ENCODE peak calls at places on chromosomes 2 and 18, in six cellular contexts. One of them, this sample, is unnamed.

GRCh38 chr18:46169464-46169941 is 65.3 kb downstream of the HAUS1 start:
- DNase-seq in tibial artery: no peak
- DNase-seq in CD8-positive, alpha-beta T cell: no peak
- DNase-seq in left ventricle myocardium inferior: no peak
- DNase-seq in cardiac muscle cell: no peak
- DNase-seq in mammary epithelial cell: peak; percentile 73
- DNase-seq in this sample: peak; percentile 78

GRCh38 chr2:108316194-108316880 is 27.6 kb downstream of the SULT1C2 start:
- DNase-seq in cardiac muscle cell: peak; percentile 3
- DNase-seq in tibial artery: no peak
- DNase-seq in mammary epithelial cell: no peak
- DNase-seq in CD8-positive, alpha-beta T cell: no peak
- DNase-seq in left ventricle myocardium inferior: no peak
- DNase-seq in this sample: no peak

GRCh38 chr2:140893685-140894084 is 1237.1 kb downstream of the LRP1B start:
- DNase-seq in tibial artery: no peak
- DNase-seq in cardiac muscle cell: no peak
- DNase-seq in mammary epithelial cell: peak; percentile 86
- DNase-seq in left ventricle myocardium inferior: no peak
- DNase-seq in CD8-positive, alpha-beta T cell: no peak
- DNase-seq in this sample: peak; percentile 60

GRCh38 chr2:197915548-197916265 is 111.3 kb downstream of the PLCL1 start:
- DNase-seq in cardiac muscle cell: peak; percentile 72
- DNase-seq in mammary epithelial cell: no peak
- DNase-seq in tibial artery: no peak
- DNase-seq in left ventricle myocardium inferior: no peak
- DNase-seq in CD8-positive, alpha-beta T cell: no peak
- DNase-seq in this sample: peak; percentile 34

GRCh38 chr2:232890896-232891601 is 21.0 kb downstream of the SNORC start:
- DNase-seq in cardiac muscle cell: peak; percentile 69
- DNase-seq in CD8-positive, alpha-beta T cell: no peak
- DNase-seq in left ventricle myocardium inferior: peak; percentile 12
- DNase-seq in mammary epithelial cell: peak; percentile 82
- DNase-seq in tibial artery: peak; percentile 60
- DNase-seq in this sample: no peak

GRCh38 chr2:235638541-235639192 is 144.8 kb downstream of the AGAP1 start:
- DNase-seq in mammary epithelial cell: no peak
- DNase-seq in CD8-positive, alpha-beta T cell: no peak
- DNase-seq in cardiac muscle cell: no peak
- DNase-seq in tibial artery: no peak
- DNase-seq in left ventricle myocardium inferior: no peak
- DNase-seq in this sample: no peak

GRCh38 chr2:67616749-67617148 is 219.6 kb downstream of the ETAA1 start:
- DNase-seq in tibial artery: no peak
- DNase-seq in CD8-positive, alpha-beta T cell: no peak
- DNase-seq in left ventricle myocardium inferior: peak; percentile 16
- DNase-seq in cardiac muscle cell: no peak
- DNase-seq in mammary epithelial cell: no peak
- DNase-seq in this sample: peak; percentile 13

GRCh38 chr18:9757851-9758587 is 49.9 kb downstream of the RAB31 start:
- DNase-seq in CD8-positive, alpha-beta T cell: no peak
- DNase-seq in cardiac muscle cell: no peak
- DNase-seq in left ventricle myocardium inferior: no peak
- DNase-seq in mammary epithelial cell: peak; percentile 22
- DNase-seq in tibial artery: no peak
- DNase-seq in this sample: peak; percentile 69

GRCh38 chr2:226934546-226935243 is 98.8 kb downstream of the RHBDD1 start:
- DNase-seq in cardiac muscle cell: no peak
- DNase-seq in tibial artery: no peak
- DNase-seq in left ventricle myocardium inferior: no peak
- DNase-seq in CD8-positive, alpha-beta T cell: no peak
- DNase-seq in mammary epithelial cell: no peak
- DNase-seq in this sample: no peak

GRCh38 chr2:75558786-75559428 is 1.8 kb downstream of the EVA1A start:
- DNase-seq in tibial artery: no peak
- DNase-seq in left ventricle myocardium inferior: no peak
- DNase-seq in CD8-positive, alpha-beta T cell: no peak
- DNase-seq in mammary epithelial cell: no peak
- DNase-seq in cardiac muscle cell: no peak
- DNase-seq in this sample: peak; percentile 39

GRCh38 chr2:73253400-73253799 is 19.3 kb downstream of the CCT7 start:
- DNase-seq in cardiac muscle cell: no peak
- DNase-seq in mammary epithelial cell: no peak
- DNase-seq in left ventricle myocardium inferior: no peak
- DNase-seq in CD8-positive, alpha-beta T cell: no peak
- DNase-seq in tibial artery: no peak
- DNase-seq in this sample: no peak

GRCh38 chr2:236341066-236341465 is 76.9 kb upstream of the ASB18 start:
- DNase-seq in tibial artery: no peak
- DNase-seq in CD8-positive, alpha-beta T cell: no peak
- DNase-seq in left ventricle myocardium inferior: no peak
- DNase-seq in mammary epithelial cell: no peak
- DNase-seq in cardiac muscle cell: no peak
- DNase-seq in this sample: no peak

GRCh38 chr2:45892236-45892701 is 240.8 kb downstream of the PRKCE start:
- DNase-seq in left ventricle myocardium inferior: no peak
- DNase-seq in cardiac muscle cell: peak; percentile 83
- DNase-seq in mammary epithelial cell: no peak
- DNase-seq in CD8-positive, alpha-beta T cell: no peak
- DNase-seq in tibial artery: no peak
- DNase-seq in this sample: no peak

GRCh38 chr2:230052299-230052698 is 16.4 kb downstream of the SLC16A14 start:
- DNase-seq in left ventricle myocardium inferior: no peak
- DNase-seq in mammary epithelial cell: no peak
- DNase-seq in tibial artery: no peak
- DNase-seq in cardiac muscle cell: no peak
- DNase-seq in CD8-positive, alpha-beta T cell: no peak
- DNase-seq in this sample: peak; percentile 5

GRCh38 chr2:191061381-191061982 is 47.5 kb upstream of the STAT1 start:
- DNase-seq in cardiac muscle cell: no peak
- DNase-seq in left ventricle myocardium inferior: no peak
- DNase-seq in tibial artery: no peak
- DNase-seq in CD8-positive, alpha-beta T cell: peak; percentile 29
- DNase-seq in mammary epithelial cell: no peak
- DNase-seq in this sample: no peak

GRCh38 chr2:233331536-233331935 is 22.8 kb upstream of the DGKD start:
- DNase-seq in tibial artery: peak; percentile 81
- DNase-seq in mammary epithelial cell: no peak
- DNase-seq in CD8-positive, alpha-beta T cell: peak; percentile 77
- DNase-seq in cardiac muscle cell: no peak
- DNase-seq in left ventricle myocardium inferior: peak; percentile 55
- DNase-seq in this sample: no peak

GRCh38 chr2:148240838-148241237 is 219.9 kb downstream of the MBD5 start:
- DNase-seq in cardiac muscle cell: no peak
- DNase-seq in CD8-positive, alpha-beta T cell: no peak
- DNase-seq in mammary epithelial cell: no peak
- DNase-seq in left ventricle myocardium inferior: no peak
- DNase-seq in tibial artery: no peak
- DNase-seq in this sample: no peak

GRCh38 chr2:85523906-85524566 is 14.9 kb upstream of the MAT2A start:
- DNase-seq in tibial artery: no peak
- DNase-seq in cardiac muscle cell: peak; percentile 57
- DNase-seq in mammary epithelial cell: no peak
- DNase-seq in CD8-positive, alpha-beta T cell: no peak
- DNase-seq in left ventricle myocardium inferior: no peak
- DNase-seq in this sample: peak; percentile 7

GRCh38 chr2:96839288-96839874 is 4.4 kb downstream of the ANKRD23 start:
- DNase-seq in mammary epithelial cell: peak; percentile 9
- DNase-seq in CD8-positive, alpha-beta T cell: peak; percentile 84
- DNase-seq in cardiac muscle cell: no peak
- DNase-seq in tibial artery: no peak
- DNase-seq in left ventricle myocardium inferior: peak; percentile 57
- DNase-seq in this sample: no peak

GRCh38 chr18:30927517-30928075 is 114.9 kb downstream of the DSC3 start:
- DNase-seq in tibial artery: no peak
- DNase-seq in mammary epithelial cell: no peak
- DNase-seq in left ventricle myocardium inferior: no peak
- DNase-seq in CD8-positive, alpha-beta T cell: no peak
- DNase-seq in cardiac muscle cell: no peak
- DNase-seq in this sample: no peak

GRCh38 chr2:114108819-114109416 is 219.0 kb downstream of the ACTR3 start:
- DNase-seq in mammary epithelial cell: no peak
- DNase-seq in left ventricle myocardium inferior: no peak
- DNase-seq in CD8-positive, alpha-beta T cell: no peak
- DNase-seq in tibial artery: no peak
- DNase-seq in cardiac muscle cell: peak; percentile 52
- DNase-seq in this sample: no peak

GRCh38 chr2:186841940-186842339 is 7.0 kb downstream of the ZSWIM2 start:
- DNase-seq in left ventricle myocardium inferior: no peak
- DNase-seq in tibial artery: no peak
- DNase-seq in CD8-positive, alpha-beta T cell: no peak
- DNase-seq in mammary epithelial cell: no peak
- DNase-seq in cardiac muscle cell: no peak
- DNase-seq in this sample: no peak

GRCh38 chr18:22420649-22421048 is 2.9 kb upstream of the CTAGE1 start:
- DNase-seq in cardiac muscle cell: no peak
- DNase-seq in left ventricle myocardium inferior: no peak
- DNase-seq in mammary epithelial cell: no peak
- DNase-seq in CD8-positive, alpha-beta T cell: no peak
- DNase-seq in tibial artery: no peak
- DNase-seq in this sample: no peak

GRCh38 chr2:100484390-100484789 is 14.1 kb downstream of the NMS start:
- DNase-seq in cardiac muscle cell: no peak
- DNase-seq in tibial artery: no peak
- DNase-seq in left ventricle myocardium inferior: no peak
- DNase-seq in mammary epithelial cell: no peak
- DNase-seq in CD8-positive, alpha-beta T cell: no peak
- DNase-seq in this sample: no peak

GRCh38 chr2:100483892-100484291 is 13.6 kb downstream of the NMS start:
- DNase-seq in cardiac muscle cell: no peak
- DNase-seq in left ventricle myocardium inferior: no peak
- DNase-seq in CD8-positive, alpha-beta T cell: no peak
- DNase-seq in tibial artery: no peak
- DNase-seq in mammary epithelial cell: no peak
- DNase-seq in this sample: no peak

DNA sequence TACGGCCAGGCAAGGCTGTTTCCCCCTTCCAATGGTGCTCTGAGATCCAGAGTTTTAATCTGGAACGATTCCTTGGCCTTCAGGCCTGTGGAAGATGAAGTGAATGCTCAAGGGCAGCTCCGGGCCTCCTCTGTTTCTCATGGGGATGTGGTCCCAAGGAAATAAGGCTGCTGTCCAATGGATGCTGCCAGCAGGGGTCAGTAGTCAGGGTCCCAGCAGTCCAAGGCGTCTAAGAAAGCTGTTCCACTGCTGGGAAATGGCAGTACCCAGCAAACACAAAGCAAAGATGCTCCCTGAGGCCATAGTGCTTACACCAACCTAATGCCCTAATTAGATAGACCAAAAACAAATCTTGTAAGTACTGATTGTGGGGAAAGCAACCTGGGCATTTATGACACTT is 12.5 kb downstream of the NMS start:
- DNase-seq in left ventricle myocardium inferior: no peak
- DNase-seq in mammary epithelial cell: no peak
- DNase-seq in tibial artery: no peak
- DNase-seq in CD8-positive, alpha-beta T cell: no peak
- DNase-seq in cardiac muscle cell: no peak
- DNase-seq in this sample: peak; percentile 5
- TF ChIP-seq CTCF in left ventricle myocardium inferior: no peak
- TF ChIP-seq CTCF in mammary epithelial cell: no peak
- TF ChIP-seq CTCF in tibial artery: no peak
- TF ChIP-seq CTCF in CD8-positive, alpha-beta T cell: no peak
- TF ChIP-seq CTCF in cardiac muscle cell: peak; percentile 9
- TF ChIP-seq CTCF in this sample: peak; percentile 46

GRCh38 chr2:36480028-36480427 is 117.9 kb downstream of the FEZ2 start:
- DNase-seq in left ventricle myocardium inferior: no peak
- DNase-seq in tibial artery: no peak
- DNase-seq in mammary epithelial cell: no peak
- DNase-seq in cardiac muscle cell: no peak
- DNase-seq in CD8-positive, alpha-beta T cell: no peak
- DNase-seq in this sample: no peak
- H3K4me3 ChIP-seq in left ventricle myocardium inferior: no peak overlapping the region
- H3K4me3 ChIP-seq in tibial artery: no peak overlapping the region
- H3K4me3 ChIP-seq in mammary epithelial cell: no peak overlapping the region
- H3K4me3 ChIP-seq in cardiac muscle cell: no peak overlapping the region
- H3K4me3 ChIP-seq in CD8-positive, alpha-beta T cell: no peak overlapping the region
- H3K4me3 ChIP-seq in this sample: no peak overlapping the region

DNA sequence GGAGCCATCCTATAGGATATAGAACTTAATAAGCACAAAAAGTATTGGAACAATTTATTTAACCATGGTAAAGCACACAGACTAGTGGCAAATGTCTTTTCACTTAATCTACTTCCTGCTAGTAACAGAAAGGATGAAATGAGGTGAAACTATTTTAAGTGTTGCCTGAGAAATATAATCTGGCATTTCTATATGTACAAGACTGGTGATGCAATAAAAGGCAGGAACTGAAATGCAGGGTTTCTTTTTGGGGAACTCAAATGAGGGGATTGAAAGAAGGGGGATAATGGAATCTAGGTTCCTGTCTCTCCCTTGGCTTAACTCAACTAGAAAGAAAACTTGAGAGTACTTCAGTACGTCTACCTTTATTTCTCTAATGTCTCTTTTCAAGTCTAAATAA is 122.3 kb downstream of the MEMO1 start:
- DNase-seq in CD8-positive, alpha-beta T cell: no peak
- DNase-seq in tibial artery: no peak
- DNase-seq in mammary epithelial cell: no peak
- DNase-seq in cardiac muscle cell: no peak
- DNase-seq in left ventricle myocardium inferior: no peak
- DNase-seq in this sample: no peak
- H3K27ac ChIP-seq in CD8-positive, alpha-beta T cell: no peak overlapping the region
- H3K27ac ChIP-seq in tibial artery: no peak overlapping the region
- H3K27ac ChIP-seq in mammary epithelial cell: no peak overlapping the region
- H3K27ac ChIP-seq in cardiac muscle cell: no peak overlapping the region
- H3K27ac ChIP-seq in left ventricle myocardium inferior: no peak overlapping the region
- H3K27ac ChIP-seq in this sample: no peak overlapping the region

GRCh38 chr2:6447209-6447608 is 418.5 kb downstream of the CMPK2 start:
- DNase-seq in cardiac muscle cell: peak; percentile 11
- DNase-seq in tibial artery: no peak
- DNase-seq in CD8-positive, alpha-beta T cell: no peak
- DNase-seq in mammary epithelial cell: no peak
- DNase-seq in left ventricle myocardium inferior: no peak
- DNase-seq in this sample: no peak

GRCh38 chr2:6454286-6454990 is 411.3 kb downstream of the CMPK2 start:
- DNase-seq in left ventricle myocardium inferior: no peak
- DNase-seq in mammary epithelial cell: no peak
- DNase-seq in tibial artery: no peak
- DNase-seq in cardiac muscle cell: no peak
- DNase-seq in CD8-positive, alpha-beta T cell: no peak
- DNase-seq in this sample: no peak

DNA sequence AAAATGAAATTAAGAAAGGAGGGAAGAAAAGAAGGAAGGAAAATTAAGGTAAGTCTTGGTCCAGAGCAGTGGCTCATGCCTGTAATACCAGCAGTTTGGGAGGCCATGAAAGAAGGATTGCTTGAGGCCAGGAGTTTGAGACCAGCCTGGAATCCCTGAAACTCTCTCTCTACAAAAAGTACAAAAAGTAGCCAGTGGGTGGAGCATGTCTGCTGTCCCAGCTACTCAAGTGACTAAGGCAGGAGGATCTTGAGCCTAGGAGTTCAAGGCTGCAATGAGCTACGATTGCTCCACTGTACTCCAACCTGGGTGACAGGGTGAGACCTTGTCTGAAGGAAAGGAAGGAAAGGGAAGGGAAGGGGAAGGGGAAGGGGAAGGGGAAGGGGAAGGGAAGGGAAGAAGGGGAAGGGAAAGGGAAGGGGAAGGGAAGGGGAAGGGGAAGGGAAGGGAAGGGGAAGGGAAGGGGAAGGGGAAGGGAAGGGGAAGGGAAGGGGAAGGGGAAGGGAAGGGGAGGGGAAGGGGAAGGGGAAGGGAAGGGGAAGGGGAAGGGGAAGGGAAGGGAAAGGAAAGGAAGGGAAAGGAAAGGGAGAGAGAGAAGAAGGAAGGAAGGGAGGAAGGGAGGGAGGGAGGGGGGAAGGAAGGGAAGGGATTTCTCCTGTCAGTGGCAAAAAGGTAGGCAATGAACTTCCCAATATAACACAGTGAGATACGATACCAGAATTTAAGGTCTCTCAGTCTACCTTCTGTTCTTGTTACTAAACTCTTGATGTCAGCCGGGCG is 412.8 kb downstream of the CMPK2 start:
- DNase-seq in mammary epithelial cell: no peak
- DNase-seq in cardiac muscle cell: no peak
- DNase-seq in left ventricle myocardium inferior: no peak
- DNase-seq in tibial artery: no peak
- DNase-seq in CD8-positive, alpha-beta T cell: no peak
- DNase-seq in this sample: peak; percentile 2
- TF ChIP-seq CTCF in mammary epithelial cell: no peak
- TF ChIP-seq CTCF in cardiac muscle cell: no peak
- TF ChIP-seq CTCF in left ventricle myocardium inferior: no peak
- TF ChIP-seq CTCF in tibial artery: no peak
- TF ChIP-seq CTCF in CD8-positive, alpha-beta T cell: no peak
- TF ChIP-seq CTCF in this sample: peak; percentile 30